ENCODE peak calls at places on chromosomes 16 and 17, in ten cellular contexts. O, D, E, K, L, Q, M, T, R and N are unnamed samples.

GRCh38 chr16:25014500-25015147 is 545 bp downstream of the ARHGAP17 start:
- DNase-seq in O (peak), D (no peak), E (peak), K (peak), L (peak), Q (peak), M (peak), T (no peak), R (peak), N (peak)

GRCh38 chr16:80994451-80994850 is 12.2 kb downstream of the CMC2 start:
- DNase-seq in O (no peak), D (no peak), E (no peak), K (no peak), L (no peak), Q (no peak), M (no peak), T (no peak), R (no peak), N (no peak)

GRCh38 chr17:80926601-80927250 is 64.9 kb upstream of the CHMP6 start:
- DNase-seq in O (no peak), D (no peak), E (no peak), K (no peak), L (no peak), Q (no peak), M (no peak), T (no peak), R (no peak), N (no peak)

GRCh38 chr17:77385750-77386501 is 245.2 kb downstream of the SEC14L1 start:
- DNase-seq in O (no peak), D (no peak), E (peak), K (no peak), L (no peak), Q (no peak), M (no peak), T (no peak), R (no peak), N (no peak)

GRCh38 chr17:50279181-50279526 is 4.9 kb downstream of the TMEM92 start:
- DNase-seq in O (no peak), D (no peak), E (no peak), K (no peak), L (no peak), Q (no peak), M (no peak), T (no peak), R (no peak), N (no peak)

GRCh38 chr17:74201250-74201649 is 2.2 kb upstream of the RPL38 start:
- DNase-seq in O (no peak), D (no peak), E (no peak), K (no peak), L (no peak), Q (no peak), M (no peak), T (no peak), R (peak), N (no peak)

GRCh38 chr17:33871720-33872535 is 383.2 kb upstream of the CCL2 start:
- DNase-seq in O (no peak), D (no peak), E (no peak), K (no peak), L (no peak), Q (no peak), M (peak), T (no peak), R (no peak), N (no peak)

GRCh38 chr16:53131363-53132071 is 76.7 kb downstream of the CHD9 start:
- DNase-seq in O (no peak), D (peak), E (peak), K (peak), L (peak), Q (peak), M (peak), T (peak), R (peak), N (peak)

GRCh38 chr16:58363746-58364393 is 28.4 kb upstream of the GINS3 start:
- DNase-seq in O (no peak), D (no peak), E (no peak), K (no peak), L (no peak), Q (no peak), M (no peak), T (no peak), R (no peak), N (no peak)

GRCh38 chr16:30030841-30031413 is at the start of gene TLCD3B:
- DNase-seq in O (no peak), D (no peak), E (no peak), K (no peak), L (no peak), Q (no peak), M (no peak), T (no peak), R (no peak), N (no peak)

GRCh38 chr16:65532846-65533245 is 411.0 kb upstream of the CDH11 start:
- DNase-seq in O (no peak), D (no peak), E (no peak), K (no peak), L (no peak), Q (no peak), M (no peak), T (no peak), R (no peak), N (no peak)